ENCODE peak calls at places on chromosomes 16 and 17, in ten cellular contexts. A is progenitor cell of endocrine pancreas, T is HCT116, W is kidney, F is spleen, S is left lung, O is stomach, P is left ventricle myocardium inferior, H is PC-9, C is GM20000. X is an unnamed sample.

GRCh38 chr16:1786242-1787055 is 3.7 kb downstream of the NUBP2 start:
- DNase-seq in A (no peak), T (no peak), W (peak), F (peak), S (peak), O (no peak), P (peak), H (no peak), C (no peak), X (peak)

GRCh38 chr17:50676065-50676975 is 31.4 kb downstream of the ANKRD40 start:
- DNase-seq in A (no peak), T (no peak), W (peak), F (no peak), S (no peak), O (no peak), P (no peak), H (no peak), C (no peak), X (no peak)

GRCh38 chr16:88468289-88469129 is 15.4 kb downstream of the ZFPM1 start:
- DNase-seq in A (no peak), T (peak), W (no peak), F (no peak), S (no peak), O (peak), P (no peak), H (peak), C (no peak), X (no peak)

GRCh38 chr17:20733923-20734322 is 154.4 kb downstream of the CDRT15L2 start:
- DNase-seq in A (no peak), T (no peak), W (no peak), F (no peak), S (no peak), O (no peak), P (no peak), H (no peak), C (no peak), X (no peak)

GRCh38 chr16:53291757-53292392 is 142.4 kb upstream of the RBL2 start:
- DNase-seq in A (no peak), T (no peak), W (no peak), F (no peak), S (no peak), O (no peak), P (no peak), H (no peak), C (no peak), X (no peak)

GRCh38 chr17:37605813-37606505 is 3.3 kb downstream of the SYNRG start:
- DNase-seq in A (no peak), T (no peak), W (no peak), F (no peak), S (no peak), O (no peak), P (no peak), H (no peak), C (peak), X (no peak)

GRCh38 chr16:46947900-46948547 is 25.4 kb downstream of the DNAJA2 start:
- DNase-seq in A (no peak), T (peak), W (peak), F (peak), S (no peak), O (peak), P (no peak), H (peak), C (peak), X (no peak)

GRCh38 chr17:40095944-40096791 is 4.2 kb downstream of the NR1D1 start:
- DNase-seq in A (no peak), T (no peak), W (no peak), F (peak), S (no peak), O (peak), P (no peak), H (no peak), C (peak), X (peak)

GRCh38 chr17:31391496-31391949 is at the start of gene RAB11FIP4:
- DNase-seq in A (no peak), T (no peak), W (no peak), F (peak), S (no peak), O (peak), P (no peak), H (no peak), C (peak), X (peak)

GRCh38 chr17:57723427-57724037 is 21.6 kb downstream of the CCDC182 start:
- DNase-seq in A (no peak), T (no peak), W (no peak), F (no peak), S (no peak), O (no peak), P (no peak), H (no peak), C (no peak), X (no peak)

GRCh38 chr16:85530370-85530739 is 82.8 kb upstream of the GSE1 start:
- DNase-seq in A (no peak), T (no peak), W (peak), F (no peak), S (peak), O (no peak), P (no peak), H (no peak), C (no peak), X (no peak)

GRCh38 chr17:10316986-10317834 is 55.6 kb downstream of the MYH13 start:
- DNase-seq in A (peak), T (peak), W (no peak), F (no peak), S (peak), O (peak), P (peak), H (no peak), C (peak), X (no peak)

GRCh38 chr16:23595246-23595950 is 718 bp downstream of the NDUFAB1 start:
- DNase-seq in A (no peak), T (no peak), W (no peak), F (no peak), S (no peak), O (no peak), P (no peak), H (no peak), C (no peak), X (no peak)

GRCh38 chr17:78314683-78315354 is 45.1 kb downstream of the SOCS3 start:
- DNase-seq in A (no peak), T (no peak), W (peak), F (no peak), S (no peak), O (no peak), P (no peak), H (no peak), C (no peak), X (no peak)
- TF ChIP-seq CTCF in A (no peak), T (no peak), W (no peak), F (no peak), S (no peak), O (no peak), P (no peak), H (no peak), C (no peak), X (no peak)

GRCh38 chr17:72121164-72122001 is 563 bp downstream of the SOX9 start:
- DNase-seq in A (peak), T (no peak), W (peak), F (no peak), S (peak), O (peak), P (peak), H (peak), C (peak), X (no peak)
- TF ChIP-seq CTCF in A (peak), T (no peak), W (no peak), F (no peak), S (no peak), O (no peak), P (no peak), H (peak), C (no peak), X (no peak)

DNA sequence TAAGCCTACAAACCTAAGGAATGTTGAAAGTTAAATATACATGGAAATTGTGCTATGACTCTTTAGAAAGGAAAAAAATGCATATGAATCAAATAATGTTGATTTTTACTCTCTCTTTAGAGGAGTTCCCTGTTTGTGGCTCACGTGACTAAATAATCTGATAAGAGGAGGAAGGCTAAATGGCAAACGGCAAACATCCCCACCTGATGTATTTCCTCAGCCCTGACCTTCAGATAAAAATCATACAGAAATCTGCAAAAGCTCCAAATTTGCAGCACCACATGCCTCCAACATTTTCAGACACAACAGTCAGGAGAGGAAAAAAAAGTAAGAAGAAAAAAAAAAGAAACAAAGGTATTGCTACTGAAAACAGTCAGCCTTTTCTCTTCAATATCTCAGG is 423.0 kb upstream of the PSMD7 start:
- DNase-seq in A (no peak), T (no peak), W (no peak), F (no peak), S (no peak), O (no peak), P (no peak), H (no peak), C (no peak), X (no peak)
- TF ChIP-seq CTCF in A (no peak), T (no peak), W (no peak), F (no peak), S (no peak), O (no peak), P (no peak), H (no peak), C (no peak), X (no peak)

GRCh38 chr17:29584452-29585079 is 4.9 kb downstream of the GIT1 start:
- DNase-seq in A (no peak), T (no peak), W (no peak), F (no peak), S (peak), O (no peak), P (peak), H (no peak), C (no peak), X (no peak)

GRCh38 chr17:29583324-29584248 is 5.9 kb downstream of the GIT1 start:
- DNase-seq in A (no peak), T (no peak), W (no peak), F (no peak), S (peak), O (no peak), P (peak), H (no peak), C (no peak), X (no peak)

GRCh38 chr17:29586676-29587469 is 2.6 kb downstream of the GIT1 start:
- DNase-seq in A (no peak), T (no peak), W (no peak), F (no peak), S (no peak), O (no peak), P (no peak), H (no peak), C (no peak), X (no peak)

GRCh38 chr17:29587591-29587990 is 1.9 kb downstream of the GIT1 start:
- DNase-seq in A (no peak), T (no peak), W (no peak), F (no peak), S (no peak), O (no peak), P (no peak), H (no peak), C (no peak), X (no peak)

GRCh38 chr17:29585080-29585751 is 4.2 kb downstream of the GIT1 start:
- DNase-seq in A (no peak), T (no peak), W (no peak), F (peak), S (peak), O (no peak), P (no peak), H (no peak), C (peak), X (no peak)
- TF ChIP-seq CTCF in A (peak), T (no peak), W (no peak), F (no peak), S (no peak), O (no peak), P (peak), H (no peak), C (peak), X (no peak)

GRCh38 chr16:66661210-66661560 is 35.4 kb downstream of the CMTM4 start:
- DNase-seq in A (no peak), T (no peak), W (no peak), F (no peak), S (no peak), O (no peak), P (no peak), H (no peak), C (no peak), X (no peak)

GRCh38 chr16:66658143-66658859 is 38.2 kb downstream of the CMTM4 start:
- DNase-seq in A (no peak), T (no peak), W (no peak), F (no peak), S (no peak), O (no peak), P (no peak), H (no peak), C (no peak), X (no peak)

GRCh38 chr16:66662445-66663194 is 33.9 kb downstream of the CMTM4 start:
- DNase-seq in A (no peak), T (peak), W (no peak), F (no peak), S (no peak), O (no peak), P (no peak), H (no peak), C (peak), X (no peak)

GRCh38 chr16:66658860-66659190 is 37.7 kb downstream of the CMTM4 start:
- DNase-seq in A (no peak), T (no peak), W (no peak), F (no peak), S (no peak), O (no peak), P (no peak), H (no peak), C (no peak), X (no peak)

GRCh38 chr16:66660422-66661209 is 35.9 kb downstream of the CMTM4 start:
- DNase-seq in A (no peak), T (no peak), W (peak), F (peak), S (peak), O (peak), P (peak), H (peak), C (no peak), X (no peak)
- TF ChIP-seq CTCF in A (no peak), T (no peak), W (peak), F (no peak), S (no peak), O (no peak), P (peak), H (no peak), C (no peak), X (no peak)

X was measured in activated B cell treated with CpG ODN at 0.5 μM for 24 hours.